ENCODE peak calls at places on chromosomes 1 and 21, in ten cellular contexts. One of them, this sample, is unnamed.
A peak's percentile ranks its signal among the peaks of the same experiment; 100 is the strongest.

GRCh38 chr1:20029178-20029912 is 40.6 kb upstream of the PLA2G5 start:
- DNase-seq in breast epithelium: no peak
- DNase-seq in memory B cell: no peak
- DNase-seq in fibroblast of the aortic adventitia: no peak
- DNase-seq in HTR-8/SVneo: no peak
- DNase-seq in IMR-90: no peak
- DNase-seq in heart right ventricle: peak; percentile 56
- DNase-seq in ecto neural progenitor cell: no peak
- DNase-seq in endodermal cell: no peak
- DNase-seq in ureter: no peak
- DNase-seq in this sample: peak; percentile 91

GRCh38 chr1:3352952-3353331 is 101.5 kb upstream of the ARHGEF16 start:
- DNase-seq in breast epithelium: no peak
- DNase-seq in memory B cell: no peak
- DNase-seq in fibroblast of the aortic adventitia: peak; percentile 60
- DNase-seq in HTR-8/SVneo: no peak
- DNase-seq in IMR-90: no peak
- DNase-seq in heart right ventricle: peak; percentile 75
- DNase-seq in ecto neural progenitor cell: no peak
- DNase-seq in endodermal cell: no peak
- DNase-seq in ureter: no peak
- DNase-seq in this sample: peak; percentile 91

GRCh38 chr1:44405804-44406743 is 1.0 kb downstream of the RNF220 start:
- DNase-seq in breast epithelium: no peak
- DNase-seq in memory B cell: peak; percentile 20
- DNase-seq in fibroblast of the aortic adventitia: no peak
- DNase-seq in HTR-8/SVneo: no peak
- DNase-seq in IMR-90: no peak
- DNase-seq in heart right ventricle: no peak
- DNase-seq in ecto neural progenitor cell: peak; percentile 67
- DNase-seq in endodermal cell: peak; percentile 77
- DNase-seq in ureter: no peak
- DNase-seq in this sample: no peak

GRCh38 chr1:96962807-96963206 is 241.2 kb downstream of the PTBP2 start:
- DNase-seq in breast epithelium: no peak
- DNase-seq in memory B cell: no peak
- DNase-seq in fibroblast of the aortic adventitia: peak; percentile 73
- DNase-seq in HTR-8/SVneo: no peak
- DNase-seq in IMR-90: peak; percentile 31
- DNase-seq in heart right ventricle: no peak
- DNase-seq in ecto neural progenitor cell: no peak
- DNase-seq in endodermal cell: no peak
- DNase-seq in ureter: no peak
- DNase-seq in this sample: no peak

GRCh38 chr21:36728371-36729111 is 29.6 kb downstream of the SIM2 start:
- DNase-seq in breast epithelium: peak; percentile 39
- DNase-seq in memory B cell: no peak
- DNase-seq in fibroblast of the aortic adventitia: no peak
- DNase-seq in HTR-8/SVneo: no peak
- DNase-seq in IMR-90: no peak
- DNase-seq in heart right ventricle: no peak
- DNase-seq in ecto neural progenitor cell: no peak
- DNase-seq in endodermal cell: no peak
- DNase-seq in ureter: no peak
- DNase-seq in this sample: no peak

GRCh38 chr1:6178751-6179563 is 1.2 kb downstream of the CHD5 start:
- DNase-seq in breast epithelium: no peak
- DNase-seq in memory B cell: no peak
- DNase-seq in fibroblast of the aortic adventitia: no peak
- DNase-seq in HTR-8/SVneo: no peak
- DNase-seq in IMR-90: no peak
- DNase-seq in heart right ventricle: no peak
- DNase-seq in ecto neural progenitor cell: no peak
- DNase-seq in endodermal cell: peak; percentile 76
- DNase-seq in ureter: no peak
- DNase-seq in this sample: no peak

GRCh38 chr1:114956570-114956969 is 73.1 kb upstream of the TSHB start:
- DNase-seq in breast epithelium: no peak
- DNase-seq in memory B cell: no peak
- DNase-seq in fibroblast of the aortic adventitia: peak; percentile 18
- DNase-seq in HTR-8/SVneo: peak; percentile 2
- DNase-seq in IMR-90: no peak
- DNase-seq in heart right ventricle: no peak
- DNase-seq in ecto neural progenitor cell: no peak
- DNase-seq in endodermal cell: peak; percentile 86
- DNase-seq in ureter: no peak
- DNase-seq in this sample: no peak

GRCh38 chr1:32208891-32209309 is at the start of gene DCDC2B:
- DNase-seq in breast epithelium: peak; percentile 83
- DNase-seq in memory B cell: no peak
- DNase-seq in fibroblast of the aortic adventitia: peak; percentile 34
- DNase-seq in HTR-8/SVneo: no peak
- DNase-seq in IMR-90: peak; percentile 37
- DNase-seq in heart right ventricle: peak; percentile 52
- DNase-seq in ecto neural progenitor cell: no peak
- DNase-seq in endodermal cell: no peak
- DNase-seq in ureter: peak; percentile 83
- DNase-seq in this sample: peak; percentile 37

GRCh38 chr1:17466359-17466758 is 26.9 kb upstream of the RCC2 start:
- DNase-seq in breast epithelium: no peak
- DNase-seq in memory B cell: no peak
- DNase-seq in fibroblast of the aortic adventitia: no peak
- DNase-seq in HTR-8/SVneo: no peak
- DNase-seq in IMR-90: no peak
- DNase-seq in heart right ventricle: no peak
- DNase-seq in ecto neural progenitor cell: no peak
- DNase-seq in endodermal cell: peak; percentile 67
- DNase-seq in ureter: no peak
- DNase-seq in this sample: no peak

GRCh38 chr1:231421616-231421970 is 494 bp downstream of the EGLN1 start:
- DNase-seq in breast epithelium: no peak
- DNase-seq in memory B cell: no peak
- DNase-seq in fibroblast of the aortic adventitia: no peak
- DNase-seq in HTR-8/SVneo: no peak
- DNase-seq in IMR-90: peak; percentile 43
- DNase-seq in heart right ventricle: peak; percentile 18
- DNase-seq in ecto neural progenitor cell: peak; percentile 67
- DNase-seq in endodermal cell: no peak
- DNase-seq in ureter: no peak
- DNase-seq in this sample: peak; percentile 81

GRCh38 chr1:175152006-175152652 is 40.4 kb downstream of the KIAA0040 start:
- DNase-seq in breast epithelium: peak; percentile 62
- DNase-seq in memory B cell: peak; percentile 67
- DNase-seq in fibroblast of the aortic adventitia: peak; percentile 51
- DNase-seq in HTR-8/SVneo: peak; percentile 59
- DNase-seq in IMR-90: peak; percentile 22
- DNase-seq in heart right ventricle: peak; percentile 50
- DNase-seq in ecto neural progenitor cell: peak; percentile 82
- DNase-seq in endodermal cell: peak; percentile 92
- DNase-seq in ureter: peak; percentile 61
- DNase-seq in this sample: peak; percentile 70

GRCh38 chr1:12469990-12470389 is 148.0 kb downstream of the DHRS3 start:
- DNase-seq in breast epithelium: no peak
- DNase-seq in memory B cell: no peak
- DNase-seq in fibroblast of the aortic adventitia: no peak
- DNase-seq in HTR-8/SVneo: no peak
- DNase-seq in IMR-90: no peak
- DNase-seq in heart right ventricle: no peak
- DNase-seq in ecto neural progenitor cell: no peak
- DNase-seq in endodermal cell: no peak
- DNase-seq in ureter: no peak
- DNase-seq in this sample: no peak

GRCh38 chr1:2971146-2971501 is 50.1 kb upstream of the ACTRT2 start:
- DNase-seq in breast epithelium: peak; percentile 45
- DNase-seq in memory B cell: no peak
- DNase-seq in fibroblast of the aortic adventitia: no peak
- DNase-seq in HTR-8/SVneo: no peak
- DNase-seq in IMR-90: no peak
- DNase-seq in heart right ventricle: no peak
- DNase-seq in ecto neural progenitor cell: no peak
- DNase-seq in endodermal cell: no peak
- DNase-seq in ureter: no peak
- DNase-seq in this sample: no peak

GRCh38 chr21:45460611-45461368 is 55.8 kb downstream of the COL18A1 start:
- DNase-seq in breast epithelium: no peak
- DNase-seq in memory B cell: no peak
- DNase-seq in fibroblast of the aortic adventitia: peak; percentile 90
- DNase-seq in HTR-8/SVneo: peak; percentile 75
- DNase-seq in IMR-90: peak; percentile 91
- DNase-seq in heart right ventricle: no peak
- DNase-seq in ecto neural progenitor cell: no peak
- DNase-seq in endodermal cell: no peak
- DNase-seq in ureter: no peak
- DNase-seq in this sample: no peak

GRCh38 chr1:44029911-44030605 is 1.2 kb downstream of the SLC6A9 start:
- DNase-seq in breast epithelium: peak; percentile 82
- DNase-seq in memory B cell: peak; percentile 84
- DNase-seq in fibroblast of the aortic adventitia: peak; percentile 87
- DNase-seq in HTR-8/SVneo: peak; percentile 76
- DNase-seq in IMR-90: peak; percentile 86
- DNase-seq in heart right ventricle: peak; percentile 88
- DNase-seq in ecto neural progenitor cell: peak; percentile 90
- DNase-seq in endodermal cell: peak; percentile 95
- DNase-seq in ureter: peak; percentile 90
- DNase-seq in this sample: peak; percentile 94

GRCh38 chr1:207024202-207025143 is 8.1 kb downstream of the C1orf116 start:
- DNase-seq in breast epithelium: no peak
- DNase-seq in memory B cell: no peak
- DNase-seq in fibroblast of the aortic adventitia: peak; percentile 34
- DNase-seq in HTR-8/SVneo: no peak
- DNase-seq in IMR-90: no peak
- DNase-seq in heart right ventricle: peak; percentile 29
- DNase-seq in ecto neural progenitor cell: no peak
- DNase-seq in endodermal cell: no peak
- DNase-seq in ureter: no peak
- DNase-seq in this sample: peak; percentile 50

This sample was measured in right cardiac atrium.